ENCODE peak calls at places on chromosomes 5 and 9, in eight cellular contexts. Z is K562, H is D341Med, B is astrocyte of the hippocampus, R is GM12865, U is retina, K is colonic mucosa, F is GM23248. Y is an unnamed sample.

GRCh38 chr5:159878988-159879471 is 37.3 kb upstream of the ADRA1B start:
- DNase-seq in Z (peak), H (peak), B (peak), R (no peak), U (peak), K (peak), F (peak), Y (peak)

GRCh38 chr5:97420646-97421045 is 237.6 kb upstream of the RIOK2 start:
- DNase-seq in Z (no peak), H (no peak), B (no peak), R (no peak), U (no peak), K (no peak), F (no peak), Y (no peak)

GRCh38 chr9:77402286-77402685 is 225.0 kb downstream of the VPS13A start:
- DNase-seq in Z (no peak), H (no peak), B (no peak), R (no peak), U (no peak), K (no peak), F (peak), Y (no peak)

GRCh38 chr5:179906795-179907569 is 715 bp downstream of the TBC1D9B start:
- DNase-seq in Z (peak), H (no peak), B (peak), R (peak), U (peak), K (peak), F (peak), Y (peak)

GRCh38 chr9:88577736-88578485 is 42.9 kb downstream of the NXNL2 start:
- DNase-seq in Z (no peak), H (no peak), B (no peak), R (no peak), U (peak), K (no peak), F (no peak), Y (peak)

GRCh38 chr5:3222924-3223323 is 372.7 kb upstream of the IRX1 start:
- DNase-seq in Z (no peak), H (no peak), B (no peak), R (no peak), U (no peak), K (no peak), F (no peak), Y (no peak)

GRCh38 chr9:131609116-131609830 is 64.0 kb downstream of the PRRT1B start:
- DNase-seq in Z (no peak), H (no peak), B (peak), R (no peak), U (no peak), K (no peak), F (peak), Y (peak)

GRCh38 chr5:136424835-136425694 is 59.7 kb upstream of the TRPC7 start:
- DNase-seq in Z (peak), H (peak), B (peak), R (peak), U (peak), K (peak), F (peak), Y (peak)

GRCh38 chr9:68678430-68678829 is 26.6 kb upstream of the PIP5K1B start:
- DNase-seq in Z (peak), H (peak), B (no peak), R (peak), U (peak), K (no peak), F (peak), Y (no peak)

GRCh38 chr9:77753183-77753582 is 105.1 kb upstream of the GNA14 start:
- DNase-seq in Z (no peak), H (no peak), B (no peak), R (no peak), U (no peak), K (no peak), F (no peak), Y (no peak)

GRCh38 chr5:164188733-164189148 is 683.3 kb downstream of the MAT2B start:
- DNase-seq in Z (no peak), H (peak), B (peak), R (no peak), U (peak), K (no peak), F (no peak), Y (no peak)

GRCh38 chr9:20940447-20941176 is 90.8 kb downstream of the HACD4 start:
- DNase-seq in Z (no peak), H (no peak), B (no peak), R (no peak), U (no peak), K (no peak), F (peak), Y (no peak)

GRCh38 chr5:141729387-141730006 is 47.5 kb upstream of the ARAP3 start:
- DNase-seq in Z (no peak), H (no peak), B (no peak), R (no peak), U (no peak), K (no peak), F (no peak), Y (no peak)

GRCh38 chr5:72366324-72366976 is 46.3 kb downstream of the PTCD2 start:
- DNase-seq in Z (peak), H (peak), B (peak), R (peak), U (peak), K (peak), F (peak), Y (peak)

GRCh38 chr9:6646028-6646636 is 603 bp upstream of the GLDC start:
- DNase-seq in Z (no peak), H (no peak), B (no peak), R (peak), U (no peak), K (no peak), F (no peak), Y (no peak)

GRCh38 chr5:11268894-11269293 is 507.9 kb upstream of the DAP start:
- DNase-seq in Z (no peak), H (no peak), B (no peak), R (no peak), U (no peak), K (no peak), F (no peak), Y (peak)

GRCh38 chr5:179336126-179336870 is 9.0 kb downstream of the ADAMTS2 start:
- DNase-seq in Z (no peak), H (no peak), B (no peak), R (no peak), U (peak), K (no peak), F (no peak), Y (no peak)

GRCh38 chr5:137395011-137395755 is 103.9 kb downstream of the SPOCK1 start:
- DNase-seq in Z (no peak), H (no peak), B (peak), R (no peak), U (no peak), K (no peak), F (peak), Y (no peak)

GRCh38 chr9:38435526-38435925 is 11.3 kb upstream of the IGFBPL1 start:
- DNase-seq in Z (no peak), H (no peak), B (no peak), R (no peak), U (no peak), K (peak), F (peak), Y (no peak)

GRCh38 chr5:123367739-123368138 is 55.5 kb downstream of the CEP120 start:
- DNase-seq in Z (no peak), H (no peak), B (peak), R (peak), U (no peak), K (no peak), F (peak), Y (no peak)

GRCh38 chr5:177590406-177590805 is 1.6 kb upstream of the TMED9 start:
- DNase-seq in Z (no peak), H (no peak), B (no peak), R (no peak), U (no peak), K (no peak), F (no peak), Y (no peak)

GRCh38 chr9:136619742-136620440 is 42.8 kb upstream of the EGFL7 start:
- DNase-seq in Z (no peak), H (no peak), B (no peak), R (peak), U (no peak), K (peak), F (no peak), Y (peak)

GRCh38 chr5:138054863-138055558 is 22.1 kb upstream of the FAM13B start:
- DNase-seq in Z (no peak), H (no peak), B (peak), R (no peak), U (peak), K (no peak), F (no peak), Y (no peak)

GRCh38 chr5:163963881-163964280 is 458.5 kb downstream of the MAT2B start:
- DNase-seq in Z (no peak), H (no peak), B (peak), R (no peak), U (no peak), K (no peak), F (no peak), Y (no peak)

GRCh38 chr5:145293716-145294115 is 541.4 kb downstream of the PRELID2 start:
- DNase-seq in Z (no peak), H (no peak), B (no peak), R (no peak), U (no peak), K (no peak), F (no peak), Y (no peak)

Y was measured in thyroid gland.